ENCODE peak calls at places on chromosomes 2 and 18, in six cellular contexts. E is kidney; T is esophagus muscularis mucosa; Q is lung; K is CD8-positive, alpha-beta T cell; X is adrenal gland. B is an unnamed sample.

GRCh38 chr18:36195427-36196122 is 8.3 kb downstream of the MOCOS start:
- DNase-seq in E (no peak), T (no peak), Q (no peak), K (no peak), X (no peak), B (no peak)

GRCh38 chr18:905307-905947 is 756 bp downstream of the ADCYAP1 start:
- DNase-seq in E (no peak), T (no peak), Q (no peak), K (no peak), X (no peak), B (peak; percentile 65)

GRCh38 chr18:59219672-59220163 is at the start of gene GRP:
- DNase-seq in E (no peak), T (no peak), Q (no peak), K (no peak), X (no peak), B (peak; percentile 76)

GRCh38 chr2:46521215-46521683 is 41.9 kb downstream of the TMEM247 start:
- DNase-seq in E (no peak), T (peak; percentile 93), Q (peak; percentile 56), K (no peak), X (peak; percentile 40), B (no peak)

GRCh38 chr2:45380131-45380836 is 230.8 kb downstream of the SRBD1 start:
- DNase-seq in E (no peak), T (no peak), Q (no peak), K (no peak), X (no peak), B (no peak)

GRCh38 chr2:131156452-131157149 is 51.5 kb downstream of the PLEKHB2 start:
- DNase-seq in E (peak; percentile 64), T (no peak), Q (peak; percentile 20), K (no peak), X (no peak), B (peak; percentile 63)

GRCh38 chr2:112869258-112869842 is 32.8 kb upstream of the IL1B start:
- DNase-seq in E (peak; percentile 95), T (no peak), Q (peak; percentile 87), K (no peak), X (no peak), B (no peak)

GRCh38 chr18:36601316-36601715 is 227.5 kb downstream of the TPGS2 start:
- DNase-seq in E (no peak), T (no peak), Q (no peak), K (no peak), X (no peak), B (no peak)

GRCh38 chr2:96788393-96789244 is 27.4 kb upstream of the CNNM3 start:
- DNase-seq in E (peak; percentile 45), T (no peak), Q (no peak), K (no peak), X (peak; percentile 76), B (no peak)

GRCh38 chr2:86068098-86069047 is 37.3 kb downstream of the POLR1A start:
- DNase-seq in E (no peak), T (no peak), Q (no peak), K (peak; percentile 52), X (no peak), B (no peak)

GRCh38 chr2:8531481-8531880 is 150.4 kb upstream of the ID2 start:
- DNase-seq in E (no peak), T (no peak), Q (no peak), K (no peak), X (no peak), B (no peak)

GRCh38 chr2:150350500-150350899 is 137.0 kb downstream of the RND3 start:
- DNase-seq in E (no peak), T (no peak), Q (no peak), K (no peak), X (no peak), B (no peak)

GRCh38 chr2:203484266-203485112 is 50.6 kb downstream of the RAPH1 start:
- DNase-seq in E (no peak), T (no peak), Q (no peak), K (peak; percentile 48), X (no peak), B (peak; percentile 70)

GRCh38 chr2:138223321-138223720 is 259.0 kb downstream of the HNMT start:
- DNase-seq in E (no peak), T (no peak), Q (no peak), K (no peak), X (no peak), B (no peak)

GRCh38 chr2:26682155-26682554 is 10.4 kb upstream of the KCNK3 start:
- DNase-seq in E (no peak), T (no peak), Q (no peak), K (no peak), X (peak; percentile 17), B (peak; percentile 32)

GRCh38 chr18:74896390-74896991 is 298.8 kb downstream of the ZNF407 start:
- DNase-seq in E (no peak), T (no peak), Q (peak; percentile 46), K (peak; percentile 44), X (peak; percentile 23), B (peak; percentile 85)

GRCh38 chr18:68779169-68779568 is 18.7 kb upstream of the CCDC102B start:
- DNase-seq in E (no peak), T (no peak), Q (no peak), K (no peak), X (no peak), B (no peak)

GRCh38 chr2:160994141-160995002 is 165.9 kb upstream of the TANK start:
- DNase-seq in E (no peak), T (peak; percentile 96), Q (peak; percentile 79), K (peak; percentile 71), X (peak; percentile 87), B (peak; percentile 91)

GRCh38 chr2:45442026-45442425 is 169.0 kb downstream of the SRBD1 start:
- DNase-seq in E (no peak), T (no peak), Q (no peak), K (no peak), X (no peak), B (no peak)

GRCh38 chr2:174492963-174493431 is 6.2 kb upstream of the GPR155 start:
- DNase-seq in E (no peak), T (no peak), Q (no peak), K (peak; percentile 64), X (no peak), B (no peak)

GRCh38 chr2:207161247-207161646 is 4.5 kb downstream of the KLF7 start:
- DNase-seq in E (no peak), T (no peak), Q (no peak), K (no peak), X (no peak), B (no peak)

GRCh38 chr18:37538526-37539205 is 26.9 kb downstream of the CELF4 start:
- DNase-seq in E (no peak), T (no peak), Q (no peak), K (no peak), X (no peak), B (peak; percentile 73)

GRCh38 chr2:42568431-42569115 is at the start of gene MTA3:
- DNase-seq in E (peak; percentile 89), T (no peak), Q (peak; percentile 51), K (peak; percentile 66), X (peak; percentile 72), B (peak; percentile 92)

GRCh38 chr18:23249348-23249747 is 114.1 kb downstream of the CABLES1 start:
- DNase-seq in E (no peak), T (no peak), Q (no peak), K (no peak), X (no peak), B (no peak)

GRCh38 chr18:58025733-58026132 is 18.3 kb upstream of the NEDD4L start:
- DNase-seq in E (no peak), T (no peak), Q (no peak), K (no peak), X (no peak), B (no peak)

GRCh38 chr18:35463050-35463449 is 34.7 kb downstream of the INO80C start:
- DNase-seq in E (no peak), T (no peak), Q (no peak), K (no peak), X (peak; percentile 45), B (no peak)

GRCh38 chr2:88855620-88856408 is 164.3 kb downstream of the RPIA start:
- DNase-seq in E (no peak), T (no peak), Q (no peak), K (no peak), X (no peak), B (no peak)

GRCh38 chr18:11655605-11655932 is 33.5 kb upstream of the GNAL start:
- DNase-seq in E (no peak), T (peak; percentile 79), Q (no peak), K (no peak), X (no peak), B (no peak)
- TF ChIP-seq CTCF in E (no peak), T (no peak), Q (no peak), K (no peak), X (peak; percentile 2), B (no peak)

DNA sequence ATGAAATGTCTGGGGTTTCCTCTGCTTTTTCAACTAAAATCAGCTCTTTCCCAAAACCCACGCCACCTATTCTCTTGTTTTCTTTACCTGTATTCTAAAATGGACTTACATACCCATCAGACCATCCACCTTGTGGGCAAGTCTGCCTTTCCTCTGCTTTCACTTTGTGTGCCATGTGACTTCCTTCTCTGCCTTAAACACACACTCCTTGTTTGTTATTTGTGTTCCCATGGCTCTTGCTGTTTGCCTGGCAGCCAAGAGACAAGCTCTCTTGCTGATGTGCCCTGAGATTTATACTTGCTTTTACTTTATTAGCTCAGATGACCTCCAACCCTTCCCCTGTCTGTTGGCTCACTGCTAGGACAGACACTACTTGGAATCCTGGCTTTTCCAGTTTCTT is 309.7 kb upstream of the LRRTM4 start:
- DNase-seq in E (no peak), T (no peak), Q (no peak), K (no peak), X (no peak), B (no peak)
- H3K9me3 ChIP-seq in E (peaks cover 17% of the 10 kb centered on the region), T (no peaks in the 10 kb centered on the region), Q (no peaks in the 10 kb centered on the region), K (peaks cover 8% of the 10 kb centered on the region), X (no peaks in the 10 kb centered on the region), B (peaks cover 36% of the 10 kb centered on the region)

DNA sequence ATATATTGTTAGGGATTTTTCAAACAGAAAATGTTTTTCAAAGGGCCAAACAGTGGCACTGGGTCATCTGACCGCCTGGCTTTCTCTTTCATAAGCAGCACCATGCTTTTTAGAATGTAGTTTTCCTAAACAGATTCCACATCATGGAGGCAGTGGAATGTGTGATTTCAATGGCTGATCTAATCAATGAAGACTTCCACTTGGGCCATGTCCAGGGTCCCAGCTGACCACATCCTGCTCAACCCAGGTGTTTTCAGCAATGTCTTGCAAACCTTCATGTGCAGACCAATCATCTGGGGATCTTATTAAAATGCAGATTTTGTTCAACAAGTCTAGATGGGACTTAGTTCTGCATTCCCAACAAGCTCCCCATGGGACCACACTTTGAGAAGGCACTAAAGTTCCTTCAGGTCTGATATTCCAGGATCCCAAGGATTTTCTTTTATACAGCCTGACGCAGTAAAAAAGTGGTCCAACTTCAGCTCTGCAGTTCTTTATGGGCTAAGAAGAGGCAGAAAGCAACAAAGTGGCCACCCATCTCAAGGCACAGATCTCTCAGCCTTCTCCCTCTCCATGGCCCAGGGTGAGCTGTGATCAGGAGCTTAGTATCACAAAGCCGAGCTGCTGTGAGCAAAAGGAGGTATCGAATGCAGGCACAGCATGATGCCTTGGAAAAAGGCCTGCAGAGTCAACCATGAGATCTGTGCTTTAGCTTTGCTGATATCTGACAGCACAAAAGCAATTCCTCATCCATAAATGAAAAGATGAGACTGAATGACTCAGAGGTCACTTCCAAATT is 3.7 kb downstream of the ALKAL2 start:
- DNase-seq in E (no peak), T (peak; percentile 37), Q (no peak), K (no peak), X (no peak), B (peak; percentile 83)
- H3K27ac ChIP-seq in E (no peak overlapping the region), T (no peak overlapping the region), Q (no peak overlapping the region), K (no peak overlapping the region), X (no peak overlapping the region), B (no peak overlapping the region)

DNA sequence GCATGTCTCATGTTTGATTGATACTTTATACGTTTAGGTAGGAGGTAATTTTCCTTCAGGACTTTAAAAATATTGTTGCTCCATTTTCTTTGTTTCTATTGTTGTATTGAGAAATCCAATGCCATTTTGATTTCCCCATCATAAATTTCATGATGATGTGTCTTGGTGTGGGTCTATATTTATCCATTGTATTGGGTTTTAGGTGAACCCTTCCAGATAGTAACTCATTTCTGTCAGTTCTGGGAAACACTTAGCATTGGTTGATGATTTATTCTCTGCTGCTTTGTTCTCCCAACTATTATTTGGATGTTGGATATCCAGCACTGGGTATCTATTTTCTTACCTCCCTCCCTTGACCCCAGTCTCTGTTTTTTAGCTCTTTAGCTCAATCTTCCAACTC is 10.0 kb downstream of the MRPL19 start:
- DNase-seq in E (no peak), T (no peak), Q (no peak), K (no peak), X (no peak), B (no peak)
- TF ChIP-seq CTCF in E (no peak), T (no peak), Q (no peak), K (no peak), X (no peak), B (no peak)